ENCODE peak calls at places on chromosomes 2 and 18, in five cellular contexts. O is GM04504, R is BE2C, S is Right ventricle myocardium inferior, B is posterior cingulate gyrus. K is an unnamed sample.

GRCh38 chr2:222241054-222241453 is 57.7 kb downstream of the PAX3 start:
- DNase-seq in S (no peak), O (no peak), B (no peak), R (no peak), K (no peak)

GRCh38 chr2:219252900-219253752 is at the start of gene TUBA4B:
- DNase-seq in B (no peak), O (no peak), S (no peak), R (no peak), K (peak)

GRCh38 chr18:48037481-48038271 is 107.2 kb upstream of the SMAD2 start:
- DNase-seq in B (no peak), O (no peak), S (no peak), R (no peak), K (no peak)

GRCh38 chr2:127064642-127065250 is 42.2 kb downstream of the BIN1 start:
- DNase-seq in R (peak), S (peak), B (no peak), O (peak), K (peak)

GRCh38 chr2:225233234-225233633 is 166.3 kb upstream of the NYAP2 start:
- DNase-seq in O (peak), R (no peak), S (no peak), B (no peak), K (no peak)

GRCh38 chr2:127589358-127589757 is 53.9 kb downstream of the MYO7B start:
- DNase-seq in B (no peak), S (no peak), R (no peak), O (no peak), K (no peak)

GRCh38 chr2:25566694-25567093 is 106.7 kb downstream of the DTNB start:
- DNase-seq in S (peak), R (no peak), B (no peak), O (no peak), K (peak)

GRCh38 chr18:8699948-8700347 is 5.4 kb upstream of the MTCL1 start:
- DNase-seq in B (no peak), O (peak), S (peak), R (no peak), K (no peak)

GRCh38 chr2:3073721-3074120 is 303.9 kb downstream of the EIPR1 start:
- DNase-seq in O (no peak), B (no peak), R (no peak), S (no peak), K (no peak)

GRCh38 chr2:104733544-104733943 is 120.4 kb upstream of the POU3F3 start:
- DNase-seq in O (no peak), S (no peak), R (peak), B (no peak), K (no peak)

GRCh38 chr2:45220227-45220626 is 211.0 kb upstream of the SIX2 start:
- DNase-seq in S (no peak), O (no peak), R (peak), B (no peak), K (no peak)

GRCh38 chr18:2908166-2908945 is 61.5 kb downstream of the EMILIN2 start:
- DNase-seq in O (no peak), B (no peak), R (no peak), S (no peak), K (no peak)

GRCh38 chr2:191366199-191366598 is 121.0 kb downstream of the MYO1B start:
- DNase-seq in S (no peak), O (peak), B (no peak), R (no peak), K (no peak)

GRCh38 chr2:158993721-158994587 is 25.5 kb downstream of the TANC1 start:
- DNase-seq in B (no peak), O (no peak), R (no peak), S (no peak), K (no peak)

GRCh38 chr2:165725421-165725820 is 68.6 kb downstream of the GALNT3 start:
- DNase-seq in B (no peak), O (peak), R (no peak), S (no peak), K (no peak)

GRCh38 chr2:26144031-26144430 is 28.9 kb upstream of the GAREM2 start:
- DNase-seq in S (no peak), B (no peak), R (no peak), O (no peak), K (no peak)

GRCh38 chr18:31102941-31103340 is 720 bp upstream of the DSC2 start:
- DNase-seq in B (no peak), R (no peak), S (no peak), O (no peak), K (no peak)

GRCh38 chr2:240551809-240552208 is 6.0 kb downstream of the ANKMY1 start:
- DNase-seq in B (no peak), O (no peak), S (no peak), R (no peak), K (no peak)

GRCh38 chr2:158716091-158716815 is 78.9 kb upstream of the DAPL1 start:
- DNase-seq in O (no peak), B (no peak), S (no peak), R (no peak), K (no peak)

GRCh38 chr2:18833941-18834340 is 244.6 kb upstream of the NT5C1B start:
- DNase-seq in O (no peak), B (no peak), R (no peak), S (no peak), K (no peak)

GRCh38 chr2:119407430-119408220 is 24.0 kb upstream of the TMEM37 start:
- DNase-seq in S (no peak), B (no peak), O (no peak), R (peak), K (peak)

GRCh38 chr2:35976611-35977010 is 379.0 kb upstream of the CRIM1 start:
- DNase-seq in R (no peak), O (no peak), S (no peak), B (no peak), K (no peak)

GRCh38 chr2:228181098-228182019 is at the start of gene SPHKAP:
- DNase-seq in O (no peak), B (no peak), R (no peak), S (peak), K (no peak)

GRCh38 chr2:85949280-85949679 is 60.5 kb upstream of the ST3GAL5 start:
- DNase-seq in R (no peak), S (no peak), B (no peak), O (no peak), K (no peak)

GRCh38 chr2:210913461-210913860 is 357.1 kb downstream of the CPS1 start:
- DNase-seq in B (no peak), O (no peak), S (no peak), R (no peak), K (no peak)

GRCh38 chr2:216956820-216957493 is 97.1 kb upstream of the TNP1 start:
- DNase-seq in R (no peak), S (no peak), B (no peak), O (no peak), K (no peak)

GRCh38 chr2:228048838-228049490 is 132.5 kb downstream of the SPHKAP start:
- DNase-seq in O (peak), R (no peak), B (no peak), S (no peak), K (no peak)

GRCh38 chr2:168469281-168469988 is 13.4 kb downstream of the CERS6 start:
- DNase-seq in O (no peak), B (no peak), S (no peak), R (no peak), K (no peak)

GRCh38 chr18:36663312-36663711 is 165.5 kb downstream of the TPGS2 start:
- DNase-seq in O (no peak), R (no peak), S (no peak), B (no peak), K (no peak)

GRCh38 chr2:192559541-192560126 is 364.9 kb upstream of the TMEFF2 start:
- DNase-seq in R (no peak), O (no peak), S (no peak), B (no peak), K (no peak)

GRCh38 chr18:58095251-58095650 is 51.2 kb downstream of the NEDD4L start:
- DNase-seq in S (no peak), R (no peak), O (no peak), B (no peak), K (no peak)

GRCh38 chr2:228094377-228094921 is 87.0 kb downstream of the SPHKAP start:
- DNase-seq in R (no peak), S (no peak), B (no peak), O (no peak), K (no peak)

GRCh38 chr2:113890253-113891235 is 655 bp downstream of the ACTR3 start:
- DNase-seq in B (peak), O (peak), S (peak), R (peak), K (peak)

GRCh38 chr2:216691210-216691741 is 4.1 kb downstream of the IGFBP5 start:
- DNase-seq in R (peak), S (peak), O (no peak), B (peak), K (no peak)

GRCh38 chr2:7014201-7014640 is 97.0 kb downstream of the RNF144A start:
- DNase-seq in B (peak), S (no peak), O (no peak), R (peak), K (no peak)

GRCh38 chr2:38744399-38744780 is 6.8 kb downstream of the SRSF7 start:
- DNase-seq in B (no peak), R (no peak), O (no peak), S (no peak), K (no peak)

GRCh38 chr2:38615237-38615636 is 12.5 kb upstream of the HNRNPLL start:
- DNase-seq in B (no peak), S (no peak), R (no peak), O (no peak), K (no peak)

GRCh38 chr18:68623342-68623741 is 91.6 kb downstream of the TMX3 start:
- DNase-seq in S (no peak), R (peak), B (peak), O (peak), K (no peak)

GRCh38 chr2:182587831-182588230 is 128.2 kb upstream of the DNAJC10 start:
- DNase-seq in B (no peak), S (no peak), O (peak), R (no peak), K (no peak)

K was measured in immature natural killer cell.